ENCODE peak calls at places on chromosomes 6 and 20, in five cellular contexts. One of them, this sample, is unnamed.
A peak's percentile ranks its signal among the peaks of the same experiment; 100 is the strongest.

GRCh38 chr6:80440496-80441160 is 334.2 kb downstream of the BCKDHB start:
- DNase-seq in GM12878: no peak
- DNase-seq in A549: no peak
- DNase-seq in K562: no peak
- DNase-seq in HepG2: no peak
- DNase-seq in this sample: no peak

GRCh38 chr6:136587527-136587926 is 37.3 kb upstream of the MAP7 start:
- DNase-seq in A549: no peak
- DNase-seq in HepG2: no peak
- DNase-seq in GM12878: no peak
- DNase-seq in K562: no peak
- DNase-seq in this sample: no peak

GRCh38 chr6:143232849-143233248 is 172.2 kb downstream of the AIG1 start:
- DNase-seq in K562: peak; percentile 65
- DNase-seq in A549: peak; percentile 13
- DNase-seq in HepG2: peak; percentile 65
- DNase-seq in GM12878: peak; percentile 2
- DNase-seq in this sample: peak; percentile 44

GRCh38 chr20:33444797-33445560 is 1.4 kb upstream of the SNTA1 start:
- DNase-seq in HepG2: peak; percentile 75
- DNase-seq in GM12878: no peak
- DNase-seq in A549: no peak
- DNase-seq in K562: no peak
- DNase-seq in this sample: no peak

GRCh38 chr6:123569575-123569974 is 67.2 kb downstream of the TRDN start:
- DNase-seq in GM12878: no peak
- DNase-seq in A549: no peak
- DNase-seq in HepG2: no peak
- DNase-seq in K562: no peak
- DNase-seq in this sample: no peak

GRCh38 chr20:43914697-43915208 is at the start of gene TOX2:
- DNase-seq in K562: peak; percentile 89
- DNase-seq in A549: peak; percentile 60
- DNase-seq in HepG2: no peak
- DNase-seq in GM12878: no peak
- DNase-seq in this sample: no peak

GRCh38 chr6:56938634-56939294 is 16.1 kb upstream of the BEND6 start:
- DNase-seq in K562: no peak
- DNase-seq in A549: peak; percentile 72
- DNase-seq in HepG2: peak; percentile 13
- DNase-seq in GM12878: no peak
- DNase-seq in this sample: peak; percentile 66

GRCh38 chr20:23299673-23300050 is 50.9 kb upstream of the NXT1 start:
- DNase-seq in HepG2: no peak
- DNase-seq in K562: no peak
- DNase-seq in GM12878: no peak
- DNase-seq in A549: no peak
- DNase-seq in this sample: no peak

GRCh38 chr20:22411568-22412450 is 172.6 kb downstream of the FOXA2 start:
- DNase-seq in GM12878: no peak
- DNase-seq in HepG2: peak; percentile 96
- DNase-seq in A549: peak; percentile 97
- DNase-seq in K562: peak; percentile 69
- DNase-seq in this sample: no peak

GRCh38 chr6:87139236-87139635 is 16.1 kb upstream of the ZNF292 start:
- DNase-seq in A549: peak; percentile 40
- DNase-seq in HepG2: peak; percentile 48
- DNase-seq in GM12878: no peak
- DNase-seq in K562: peak; percentile 13
- DNase-seq in this sample: peak; percentile 61

GRCh38 chr20:62227977-62228958 is 8.2 kb upstream of the HRH3 start:
- DNase-seq in K562: peak; percentile 54
- DNase-seq in HepG2: peak; percentile 46
- DNase-seq in A549: no peak
- DNase-seq in GM12878: no peak
- DNase-seq in this sample: no peak

GRCh38 chr6:44699082-44699481 is 311.6 kb downstream of the CDC5L start:
- DNase-seq in K562: no peak
- DNase-seq in A549: no peak
- DNase-seq in GM12878: no peak
- DNase-seq in HepG2: no peak
- DNase-seq in this sample: no peak

GRCh38 chr6:105459049-105459448 is 56.2 kb upstream of the PREP start:
- DNase-seq in HepG2: no peak
- DNase-seq in GM12878: peak; percentile 98
- DNase-seq in A549: no peak
- DNase-seq in K562: no peak
- DNase-seq in this sample: peak; percentile 22

GRCh38 chr6:158769696-158770446 is 49.3 kb downstream of the EZR start:
- DNase-seq in A549: no peak
- DNase-seq in GM12878: no peak
- DNase-seq in K562: no peak
- DNase-seq in HepG2: no peak
- DNase-seq in this sample: no peak

GRCh38 chr20:32018269-32019155 is 8.3 kb downstream of the CCM2L start:
- DNase-seq in K562: peak; percentile 88
- DNase-seq in HepG2: peak; percentile 76
- DNase-seq in GM12878: no peak
- DNase-seq in A549: peak; percentile 77
- DNase-seq in this sample: peak; percentile 66

GRCh38 chr6:136334465-136334846 is 44.8 kb upstream of the BCLAF1 start:
- DNase-seq in HepG2: no peak
- DNase-seq in K562: no peak
- DNase-seq in A549: no peak
- DNase-seq in GM12878: no peak
- DNase-seq in this sample: no peak

GRCh38 chr6:111423960-111424846 is 58.8 kb downstream of the REV3L start:
- DNase-seq in HepG2: no peak
- DNase-seq in A549: no peak
- DNase-seq in K562: no peak
- DNase-seq in GM12878: no peak
- DNase-seq in this sample: peak; percentile 81

GRCh38 chr20:25478889-25479568 is 71.6 kb downstream of the GINS1 start:
- DNase-seq in K562: no peak
- DNase-seq in A549: no peak
- DNase-seq in HepG2: no peak
- DNase-seq in GM12878: no peak
- DNase-seq in this sample: no peak

GRCh38 chr6:98827295-98828159 is 6.8 kb upstream of the POU3F2 start:
- DNase-seq in GM12878: no peak
- DNase-seq in A549: no peak
- DNase-seq in K562: no peak
- DNase-seq in HepG2: no peak
- DNase-seq in this sample: no peak

GRCh38 chr6:103784117-103784516 is 1075.6 kb downstream of the HACE1 start:
- DNase-seq in A549: no peak
- DNase-seq in K562: no peak
- DNase-seq in HepG2: no peak
- DNase-seq in GM12878: no peak
- DNase-seq in this sample: no peak

GRCh38 chr6:143248359-143248758 is 187.7 kb downstream of the AIG1 start:
- DNase-seq in HepG2: no peak
- DNase-seq in A549: no peak
- DNase-seq in K562: no peak
- DNase-seq in GM12878: no peak
- DNase-seq in this sample: no peak

GRCh38 chr6:107690864-107691661 is 133.1 kb downstream of the SCML4 start:
- DNase-seq in K562: no peak
- DNase-seq in A549: no peak
- DNase-seq in HepG2: no peak
- DNase-seq in GM12878: no peak
- DNase-seq in this sample: no peak

GRCh38 chr6:52435345-52435744 is 15.2 kb downstream of the EFHC1 start:
- DNase-seq in K562: no peak
- DNase-seq in GM12878: no peak
- DNase-seq in A549: no peak
- DNase-seq in HepG2: no peak
- DNase-seq in this sample: no peak

GRCh38 chr6:110971458-110971857 is 10.4 kb upstream of the RPF2 start:
- DNase-seq in GM12878: no peak
- DNase-seq in HepG2: no peak
- DNase-seq in K562: no peak
- DNase-seq in A549: no peak
- DNase-seq in this sample: peak; percentile 13

GRCh38 chr20:40494238-40494637 is 194.8 kb downstream of the MAFB start:
- DNase-seq in HepG2: no peak
- DNase-seq in GM12878: no peak
- DNase-seq in A549: no peak
- DNase-seq in K562: no peak
- DNase-seq in this sample: no peak

GRCh38 chr20:45246109-45246508 is 8.3 kb downstream of the SLPI start:
- DNase-seq in GM12878: no peak
- DNase-seq in HepG2: no peak
- DNase-seq in A549: no peak
- DNase-seq in K562: no peak
- DNase-seq in this sample: no peak

GRCh38 chr6:52115891-52116604 is 28.6 kb upstream of the PKHD1 start:
- DNase-seq in HepG2: no peak
- DNase-seq in A549: no peak
- DNase-seq in K562: no peak
- DNase-seq in GM12878: no peak
- DNase-seq in this sample: no peak

GRCh38 chr6:164085552-164086325 is 671.2 kb downstream of the QKI start:
- DNase-seq in K562: no peak
- DNase-seq in GM12878: no peak
- DNase-seq in A549: no peak
- DNase-seq in HepG2: no peak
- DNase-seq in this sample: peak; percentile 81
- H3K27ac ChIP-seq in K562: no peak overlapping the region
- H3K27ac ChIP-seq in GM12878: no peak overlapping the region
- H3K27ac ChIP-seq in A549: no peak overlapping the region
- H3K27ac ChIP-seq in HepG2: no peak overlapping the region
- H3K27ac ChIP-seq in this sample: peak overlapping the region; percentile 66

GRCh38 chr20:5705827-5706226 is 44.4 kb upstream of the SHLD1 start:
- DNase-seq in A549: no peak
- DNase-seq in HepG2: no peak
- DNase-seq in GM12878: no peak
- DNase-seq in K562: no peak
- DNase-seq in this sample: no peak
- TF ChIP-seq MAX in A549: no peak
- TF ChIP-seq MAX in HepG2: no peak
- TF ChIP-seq MAX in GM12878: no peak
- TF ChIP-seq MAX in K562: no peak
- TF ChIP-seq MAX in this sample: no peak

DNA sequence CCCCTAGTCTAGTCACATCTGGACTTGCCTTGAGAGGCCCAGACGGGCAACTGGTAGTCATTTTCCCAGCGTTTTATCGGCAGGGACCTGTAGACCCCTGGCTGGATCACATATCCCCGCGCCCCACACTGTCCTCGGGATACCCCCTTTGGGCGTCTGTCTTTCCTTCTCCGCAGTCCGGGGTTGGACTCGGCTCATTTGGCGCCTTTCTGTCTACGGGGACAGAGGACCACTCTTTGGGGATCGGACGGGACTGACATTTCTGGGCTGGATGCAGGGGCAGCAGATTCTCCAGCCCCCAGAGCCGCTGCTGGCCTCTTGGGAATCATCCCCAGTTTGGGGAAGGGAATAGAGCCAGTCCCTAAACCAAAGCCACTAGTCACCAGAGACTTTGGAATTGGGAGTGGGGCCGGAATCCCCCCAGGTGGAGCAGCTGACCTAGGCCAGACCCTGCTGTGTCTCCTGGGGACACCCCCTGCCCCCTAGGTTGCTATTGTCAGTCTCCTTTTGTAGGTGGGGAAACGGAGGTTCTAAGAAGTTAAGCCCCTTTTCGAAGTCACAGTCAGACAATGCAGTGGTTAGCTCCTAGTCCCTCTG is 734 bp downstream of the FAM110A start:
- DNase-seq in HepG2: no peak
- DNase-seq in GM12878: no peak
- DNase-seq in K562: no peak
- DNase-seq in A549: no peak
- DNase-seq in this sample: peak; percentile 20
- TF ChIP-seq MYC in HepG2: no peak
- TF ChIP-seq MYC in GM12878: no peak
- TF ChIP-seq MYC in K562: no peak
- TF ChIP-seq MYC in A549: no peak
- TF ChIP-seq MYC in this sample: no peak

GRCh38 chr6:13484827-13485226 is 2.6 kb downstream of the GFOD1 start:
- DNase-seq in HepG2: no peak
- DNase-seq in K562: no peak
- DNase-seq in A549: no peak
- DNase-seq in GM12878: no peak
- DNase-seq in this sample: no peak

GRCh38 chr6:13485923-13486557 is 1.4 kb downstream of the GFOD1 start:
- DNase-seq in A549: peak; percentile 42
- DNase-seq in GM12878: no peak
- DNase-seq in K562: peak; percentile 69
- DNase-seq in HepG2: peak; percentile 43
- DNase-seq in this sample: peak; percentile 38

GRCh38 chr6:13484138-13484708 is 3.2 kb downstream of the GFOD1 start:
- DNase-seq in HepG2: peak; percentile 84
- DNase-seq in GM12878: no peak
- DNase-seq in K562: no peak
- DNase-seq in A549: no peak
- DNase-seq in this sample: peak; percentile 24

GRCh38 chr6:13486679-13487121 is 700 bp downstream of the GFOD1 start:
- DNase-seq in HepG2: peak; percentile 24
- DNase-seq in K562: peak; percentile 61
- DNase-seq in A549: peak; percentile 53
- DNase-seq in GM12878: no peak
- DNase-seq in this sample: peak; percentile 63

DNA sequence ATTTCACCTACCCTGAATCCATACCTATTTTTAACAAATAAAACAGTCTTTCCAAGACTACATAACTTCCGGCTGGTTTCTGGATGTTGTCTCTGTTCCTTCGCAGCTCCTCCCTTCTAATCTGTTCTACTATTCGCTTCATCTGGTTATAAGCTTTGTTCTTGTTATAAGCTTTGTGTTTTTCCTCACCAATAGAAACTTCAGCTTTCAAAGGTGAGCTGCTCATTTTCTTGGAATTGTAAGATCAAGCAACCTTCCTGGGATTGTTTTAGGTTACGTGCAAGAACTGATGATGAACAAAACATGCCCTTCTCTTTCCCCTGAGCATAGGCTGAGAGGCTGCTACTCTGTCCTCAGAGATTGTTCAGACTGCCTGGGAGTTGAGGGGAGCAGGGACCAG is 2.1 kb downstream of the GFOD1 start:
- DNase-seq in A549: no peak
- DNase-seq in K562: no peak
- DNase-seq in HepG2: no peak
- DNase-seq in GM12878: no peak
- DNase-seq in this sample: peak; percentile 29
- H3K27ac ChIP-seq in A549: peak overlapping the region; percentile 76
- H3K27ac ChIP-seq in K562: peak overlapping the region; percentile 28
- H3K27ac ChIP-seq in HepG2: no peak overlapping the region
- H3K27ac ChIP-seq in GM12878: peak overlapping the region; percentile 62
- H3K27ac ChIP-seq in this sample: no peak overlapping the region

GRCh38 chr6:119350202-119351004 is 842 bp upstream of the MAN1A1 start:
- DNase-seq in HepG2: peak; percentile 33
- DNase-seq in GM12878: no peak
- DNase-seq in A549: no peak
- DNase-seq in K562: no peak
- DNase-seq in this sample: peak; percentile 66
- TF ChIP-seq MAX in HepG2: no peak
- TF ChIP-seq MAX in GM12878: no peak
- TF ChIP-seq MAX in A549: no peak
- TF ChIP-seq MAX in K562: no peak
- TF ChIP-seq MAX in this sample: no peak